ENCODE peak calls at places on chromosomes 11 and 22, in five cellular contexts. One of them, this sample, is unnamed.

GRCh38 chr11:33068611-33069340 is 29.4 kb downstream of the TCP11L1 start:
- DNase-seq in endodermal cell: no peak
- DNase-seq in AG09309: no peak
- DNase-seq in Caco-2: no peak
- DNase-seq in adrenal gland: no peak
- DNase-seq in this sample: no peak

GRCh38 chr22:46587492-46588278 is 32.5 kb upstream of the GRAMD4 start:
- DNase-seq in endodermal cell: peak
- DNase-seq in AG09309: no peak
- DNase-seq in Caco-2: no peak
- DNase-seq in adrenal gland: no peak
- DNase-seq in this sample: no peak

GRCh38 chr11:1041149-1041467 is 4.6 kb upstream of the MUC6 start:
- DNase-seq in endodermal cell: no peak
- DNase-seq in AG09309: no peak
- DNase-seq in Caco-2: no peak
- DNase-seq in adrenal gland: no peak
- DNase-seq in this sample: no peak

GRCh38 chr11:80503990-80504389 is 1063.2 kb upstream of the TENM4 start:
- DNase-seq in endodermal cell: no peak
- DNase-seq in AG09309: no peak
- DNase-seq in Caco-2: no peak
- DNase-seq in adrenal gland: no peak
- DNase-seq in this sample: no peak

GRCh38 chr22:46775364-46775758 is 12.9 kb downstream of the TBC1D22A start:
- DNase-seq in endodermal cell: no peak
- DNase-seq in AG09309: no peak
- DNase-seq in Caco-2: no peak
- DNase-seq in adrenal gland: no peak
- DNase-seq in this sample: no peak

GRCh38 chr11:116928102-116928777 is 90.8 kb upstream of the APOA1 start:
- DNase-seq in endodermal cell: no peak
- DNase-seq in AG09309: no peak
- DNase-seq in Caco-2: no peak
- DNase-seq in adrenal gland: no peak
- DNase-seq in this sample: no peak

GRCh38 chr11:36227044-36227443 is 62.2 kb downstream of the COMMD9 start:
- DNase-seq in endodermal cell: no peak
- DNase-seq in AG09309: no peak
- DNase-seq in Caco-2: no peak
- DNase-seq in adrenal gland: no peak
- DNase-seq in this sample: no peak

GRCh38 chr11:132284048-132284447 is 913.6 kb downstream of the NTM start:
- DNase-seq in endodermal cell: no peak
- DNase-seq in AG09309: no peak
- DNase-seq in Caco-2: no peak
- DNase-seq in adrenal gland: no peak
- DNase-seq in this sample: no peak

GRCh38 chr11:66119348-66120133 is 49.5 kb downstream of the PACS1 start:
- DNase-seq in endodermal cell: peak
- DNase-seq in AG09309: no peak
- DNase-seq in Caco-2: peak
- DNase-seq in adrenal gland: peak
- DNase-seq in this sample: no peak

GRCh38 chr11:78419327-78419726 is 1.7 kb upstream of the GAB2 start:
- DNase-seq in endodermal cell: no peak
- DNase-seq in AG09309: peak
- DNase-seq in Caco-2: no peak
- DNase-seq in adrenal gland: peak
- DNase-seq in this sample: peak

GRCh38 chr11:119121008-119121810 is at the start of gene HINFP:
- DNase-seq in endodermal cell: peak
- DNase-seq in AG09309: peak
- DNase-seq in Caco-2: peak
- DNase-seq in adrenal gland: peak
- DNase-seq in this sample: peak
- TF ChIP-seq CTCF in endodermal cell: no peak
- TF ChIP-seq CTCF in AG09309: no peak
- TF ChIP-seq CTCF in Caco-2: no peak
- TF ChIP-seq CTCF in adrenal gland: no peak
- TF ChIP-seq CTCF in this sample: no peak

GRCh38 chr22:32809786-32810185 is 8.3 kb downstream of the TIMP3 start:
- DNase-seq in endodermal cell: no peak
- DNase-seq in AG09309: no peak
- DNase-seq in Caco-2: no peak
- DNase-seq in adrenal gland: no peak
- DNase-seq in this sample: no peak
- H3K4me3 ChIP-seq in endodermal cell: no peak
- H3K4me3 ChIP-seq in AG09309: no peak
- H3K4me3 ChIP-seq in Caco-2: no peak
- H3K4me3 ChIP-seq in adrenal gland: no peak
- H3K4me3 ChIP-seq in this sample: no peak

DNA sequence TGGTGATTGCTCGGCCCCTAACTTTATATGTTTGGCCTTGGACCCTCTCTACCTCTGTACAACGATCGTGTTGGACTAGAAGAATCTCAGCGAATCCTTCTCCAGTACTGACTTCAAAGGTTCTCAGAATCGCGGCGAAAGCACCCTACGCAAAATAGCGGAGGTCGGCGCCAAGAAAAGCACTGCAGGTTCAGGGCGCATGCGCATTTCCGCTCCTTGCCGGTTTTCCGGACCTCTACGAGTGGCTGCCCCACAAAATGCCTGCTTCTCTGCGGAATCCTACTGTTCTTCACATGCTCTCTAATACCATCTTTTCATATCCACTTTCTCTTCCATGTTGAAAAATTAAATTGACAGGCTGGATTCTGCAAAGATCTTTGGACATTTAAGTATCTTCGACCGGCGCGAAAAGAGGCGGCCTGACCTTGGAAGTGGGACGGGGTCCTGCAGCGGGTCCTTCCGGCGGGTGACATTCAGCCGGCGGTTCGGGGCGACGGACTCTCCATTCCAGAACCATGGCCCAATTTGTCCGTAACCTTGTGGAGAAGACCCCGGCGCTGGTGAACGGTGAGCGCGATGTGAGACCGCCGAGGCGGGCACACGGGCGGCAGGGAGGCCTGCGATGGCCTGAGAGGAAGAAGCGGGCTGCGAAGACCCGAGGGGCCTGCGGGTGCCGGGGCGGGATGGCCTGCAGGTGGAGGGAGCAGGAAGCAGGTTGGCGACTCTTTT is at the start of gene ATP5MG:
- DNase-seq in endodermal cell: peak
- DNase-seq in AG09309: peak
- DNase-seq in Caco-2: peak
- DNase-seq in adrenal gland: peak
- DNase-seq in this sample: peak
- TF ChIP-seq CTCF in endodermal cell: peak
- TF ChIP-seq CTCF in AG09309: no peak
- TF ChIP-seq CTCF in Caco-2: peak
- TF ChIP-seq CTCF in adrenal gland: no peak
- TF ChIP-seq CTCF in this sample: no peak

DNA sequence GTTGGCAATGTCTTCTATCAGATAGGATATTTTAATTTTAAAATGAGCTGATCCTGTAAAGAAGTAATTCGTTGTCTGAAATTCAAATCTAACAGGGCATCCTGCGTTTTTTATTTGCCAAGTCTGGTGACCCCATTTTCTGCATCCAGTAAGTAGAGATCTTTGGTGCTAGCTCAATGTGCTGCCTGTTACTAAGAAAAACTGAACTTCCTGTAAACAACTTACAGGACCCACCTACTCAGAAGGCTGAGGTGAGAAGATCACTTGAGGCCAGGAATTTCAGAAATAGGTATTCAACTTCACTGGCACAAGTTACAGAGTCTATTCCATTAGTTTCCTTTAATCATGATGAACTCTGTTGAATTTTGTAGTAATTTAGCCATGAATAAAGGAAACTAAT is 4.0 kb downstream of the ARL14EP start:
- DNase-seq in endodermal cell: no peak
- DNase-seq in AG09309: no peak
- DNase-seq in Caco-2: no peak
- DNase-seq in adrenal gland: no peak
- DNase-seq in this sample: no peak
- H3K4me3 ChIP-seq in endodermal cell: no peak
- H3K4me3 ChIP-seq in AG09309: no peak
- H3K4me3 ChIP-seq in Caco-2: no peak
- H3K4me3 ChIP-seq in adrenal gland: no peak
- H3K4me3 ChIP-seq in this sample: no peak

GRCh38 chr11:96530473-96530872 is 140.7 kb downstream of the JRKL start:
- DNase-seq in endodermal cell: no peak
- DNase-seq in AG09309: no peak
- DNase-seq in Caco-2: no peak
- DNase-seq in adrenal gland: no peak
- DNase-seq in this sample: no peak

GRCh38 chr11:96520939-96521338 is 131.1 kb downstream of the JRKL start:
- DNase-seq in endodermal cell: no peak
- DNase-seq in AG09309: no peak
- DNase-seq in Caco-2: no peak
- DNase-seq in adrenal gland: no peak
- DNase-seq in this sample: no peak

GRCh38 chr11:96524475-96524874 is 134.7 kb downstream of the JRKL start:
- DNase-seq in endodermal cell: no peak
- DNase-seq in AG09309: no peak
- DNase-seq in Caco-2: no peak
- DNase-seq in adrenal gland: no peak
- DNase-seq in this sample: no peak
- TF ChIP-seq CTCF in endodermal cell: no peak
- TF ChIP-seq CTCF in AG09309: no peak
- TF ChIP-seq CTCF in Caco-2: no peak
- TF ChIP-seq CTCF in adrenal gland: no peak
- TF ChIP-seq CTCF in this sample: no peak

DNA sequence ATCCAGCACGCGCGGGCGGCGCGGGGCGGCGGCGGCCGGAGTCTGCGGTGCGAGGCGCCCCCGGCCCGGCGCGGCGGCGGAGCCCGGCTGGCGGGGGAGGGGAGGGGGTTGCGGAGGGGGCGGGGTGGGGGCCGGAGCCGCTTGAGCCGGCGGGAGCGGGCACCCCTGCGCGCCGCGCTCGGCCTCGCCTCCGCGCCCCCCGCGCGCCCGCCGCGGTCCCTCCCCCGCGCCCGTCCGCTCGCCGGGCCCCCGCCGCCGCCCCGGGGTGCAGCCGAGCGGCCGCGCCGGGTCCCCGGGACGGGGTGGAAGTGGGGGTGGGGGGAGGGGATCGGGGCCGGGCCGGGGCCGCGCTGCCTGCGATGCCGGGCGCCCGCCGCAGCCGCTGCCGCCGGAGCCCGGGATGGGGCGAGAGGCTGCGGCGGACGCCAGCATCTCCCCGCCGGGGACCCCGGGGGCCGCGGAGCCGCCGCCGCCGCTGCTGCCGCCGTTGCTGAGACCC is 284 bp downstream of the MGAT3 start:
- DNase-seq in endodermal cell: no peak
- DNase-seq in AG09309: no peak
- DNase-seq in Caco-2: no peak
- DNase-seq in adrenal gland: no peak
- DNase-seq in this sample: no peak
- H3K4me3 ChIP-seq in endodermal cell: no peak
- H3K4me3 ChIP-seq in AG09309: no peak
- H3K4me3 ChIP-seq in Caco-2: no peak
- H3K4me3 ChIP-seq in adrenal gland: no peak
- H3K4me3 ChIP-seq in this sample: peak

DNA sequence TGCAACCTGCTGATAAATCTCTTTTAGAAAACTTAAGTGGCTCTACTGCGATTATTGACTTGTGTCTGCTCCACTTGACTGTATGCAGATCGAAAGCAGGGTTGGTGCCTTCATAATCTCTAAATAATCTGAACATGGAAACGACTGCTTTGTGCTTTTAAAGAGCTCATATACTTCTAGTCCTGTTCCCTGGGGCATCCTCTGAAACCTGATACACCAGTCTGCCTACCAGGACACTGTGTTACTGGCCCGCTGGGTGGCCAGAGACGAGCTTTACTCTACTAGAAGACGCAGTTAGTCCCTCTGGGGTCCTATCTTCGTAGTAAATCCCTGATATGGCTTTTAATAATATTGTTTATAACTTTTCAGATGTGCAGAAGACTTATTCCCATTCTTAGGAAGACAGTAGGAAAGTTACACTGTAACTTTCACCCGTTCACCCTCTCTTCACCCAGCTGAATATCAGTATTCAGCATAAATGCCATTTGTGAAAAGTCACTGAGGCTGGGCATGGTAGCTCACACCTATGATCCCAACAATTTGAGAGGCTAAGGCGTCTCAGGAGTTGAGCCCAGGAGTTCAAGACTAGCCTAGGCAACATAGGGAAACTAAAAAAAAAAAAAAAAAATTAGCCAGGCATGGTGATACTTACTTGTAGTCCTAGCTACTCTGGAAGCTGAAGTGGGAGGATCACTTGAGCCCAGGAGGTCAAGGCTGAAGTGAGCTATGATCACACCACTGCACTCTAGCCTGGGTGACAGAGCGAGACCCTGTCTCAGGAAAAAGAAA is 9.0 kb upstream of the HTR3B start:
- DNase-seq in endodermal cell: peak
- DNase-seq in AG09309: no peak
- DNase-seq in Caco-2: no peak
- DNase-seq in adrenal gland: no peak
- DNase-seq in this sample: no peak
- TF ChIP-seq CTCF in endodermal cell: peak
- TF ChIP-seq CTCF in AG09309: no peak
- TF ChIP-seq CTCF in Caco-2: peak
- TF ChIP-seq CTCF in adrenal gland: no peak
- TF ChIP-seq CTCF in this sample: no peak

GRCh38 chr22:26482171-26482570 is 1.4 kb downstream of the HPS4 start:
- DNase-seq in endodermal cell: no peak
- DNase-seq in AG09309: no peak
- DNase-seq in Caco-2: no peak
- DNase-seq in adrenal gland: no peak
- DNase-seq in this sample: no peak

GRCh38 chr22:26481112-26481693 is 2.4 kb downstream of the HPS4 start:
- DNase-seq in endodermal cell: no peak
- DNase-seq in AG09309: no peak
- DNase-seq in Caco-2: no peak
- DNase-seq in adrenal gland: no peak
- DNase-seq in this sample: no peak

GRCh38 chr22:26483043-26483438 is 542 bp downstream of the HPS4 start:
- DNase-seq in endodermal cell: no peak
- DNase-seq in AG09309: no peak
- DNase-seq in Caco-2: no peak
- DNase-seq in adrenal gland: no peak
- DNase-seq in this sample: no peak

GRCh38 chr22:26480611-26480932 is 3.0 kb downstream of the HPS4 start:
- DNase-seq in endodermal cell: no peak
- DNase-seq in AG09309: no peak
- DNase-seq in Caco-2: no peak
- DNase-seq in adrenal gland: no peak
- DNase-seq in this sample: no peak

DNA sequence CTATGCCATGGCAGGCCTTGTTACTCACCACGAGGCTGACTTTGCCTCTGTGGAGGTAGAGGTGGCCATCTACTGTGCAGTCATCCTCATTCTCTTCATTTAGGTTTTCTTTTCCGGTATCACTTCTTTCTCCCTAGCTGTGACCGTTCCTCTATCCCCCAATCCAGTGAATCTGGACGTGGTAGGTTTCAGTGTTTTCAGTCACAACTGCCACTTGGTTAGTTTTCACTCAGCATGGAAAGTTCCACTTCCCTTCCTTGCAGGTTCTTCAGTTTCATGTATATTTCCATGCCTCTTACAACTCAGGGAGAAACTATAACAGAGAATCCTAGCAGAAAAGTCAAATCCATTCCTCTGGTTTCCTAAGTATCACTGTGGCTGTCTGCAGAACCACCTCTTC is 1.9 kb downstream of the HPS4 start:
- DNase-seq in endodermal cell: no peak
- DNase-seq in AG09309: no peak
- DNase-seq in Caco-2: no peak
- DNase-seq in adrenal gland: no peak
- DNase-seq in this sample: no peak
- H3K4me3 ChIP-seq in endodermal cell: peak
- H3K4me3 ChIP-seq in AG09309: no peak
- H3K4me3 ChIP-seq in Caco-2: no peak
- H3K4me3 ChIP-seq in adrenal gland: no peak
- H3K4me3 ChIP-seq in this sample: no peak

This sample was measured in epithelial cell of proximal tubule.